ENCODE peak calls at places on chromosomes 6 and 20, in five cellular contexts. K is A549; O is uterus; Q is neuronal stem cell; R is effector memory CD4-positive, alpha-beta T cell. S is an unnamed sample.

GRCh38 chr20:51511861-51512619 is 30.5 kb downstream of the NFATC2 start:
- DNase-seq in K (no peak), O (no peak), Q (no peak), R (no peak), S (no peak)

GRCh38 chr6:83808005-83808404 is 45.2 kb upstream of the RIPPLY2 start:
- DNase-seq in K (no peak), O (no peak), Q (no peak), R (no peak), S (no peak)

GRCh38 chr6:43377710-43378229 is 8.3 kb upstream of the ZNF318 start:
- DNase-seq in K (no peak), O (no peak), Q (no peak), R (no peak), S (no peak)

GRCh38 chr6:116409756-116410155 is 39.0 kb downstream of the DSE start:
- DNase-seq in K (no peak), O (no peak), Q (no peak), R (no peak), S (no peak)

GRCh38 chr6:127956260-127956888 is 55.5 kb upstream of the THEMIS start:
- DNase-seq in K (no peak), O (no peak), Q (no peak), R (no peak), S (no peak)

GRCh38 chr6:72418495-72418894 is 203.4 kb upstream of the KCNQ5 start:
- DNase-seq in K (no peak), O (no peak), Q (peak; percentile 9), R (no peak), S (no peak)

GRCh38 chr20:15703171-15703911 is 869.9 kb downstream of the KIF16B start:
- DNase-seq in K (peak; percentile 36), O (no peak), Q (no peak), R (no peak), S (no peak)

GRCh38 chr20:63534831-63535651 is 2.1 kb downstream of the PTK6 start:
- DNase-seq in K (no peak), O (peak; percentile 16), Q (no peak), R (no peak), S (no peak)

GRCh38 chr6:105892577-105893262 is 193.4 kb upstream of the PRDM1 start:
- DNase-seq in K (no peak), O (no peak), Q (no peak), R (no peak), S (no peak)

GRCh38 chr6:56220078-56220477 is 27.3 kb downstream of the COL21A1 start:
- DNase-seq in K (no peak), O (no peak), Q (no peak), R (no peak), S (peak; percentile 48)

GRCh38 chr6:40852667-40853383 is 186.2 kb downstream of the UNC5CL start:
- DNase-seq in K (peak; percentile 13), O (no peak), Q (no peak), R (no peak), S (peak; percentile 60)

GRCh38 chr6:162442675-162443074 is 284.9 kb downstream of the PRKN start:
- DNase-seq in K (peak; percentile 4), O (no peak), Q (peak; percentile 41), R (no peak), S (peak; percentile 67)

GRCh38 chr20:39762716-39763115 is 800.6 kb downstream of the DHX35 start:
- DNase-seq in K (no peak), O (no peak), Q (no peak), R (no peak), S (no peak)

GRCh38 chr20:21490105-21490504 is 23.8 kb downstream of the NKX2-2 start:
- DNase-seq in K (no peak), O (no peak), Q (no peak), R (no peak), S (no peak)

GRCh38 chr6:70954750-70955149 is 2.1 kb downstream of the B3GAT2 start:
- DNase-seq in K (no peak), O (no peak), Q (no peak), R (no peak), S (no peak)

GRCh38 chr6:158038291-158039177 is 56.9 kb downstream of the SYNJ2 start:
- DNase-seq in K (no peak), O (no peak), Q (no peak), R (no peak), S (no peak)
- H3K4me1 ChIP-seq in K (peaks cover 77% of the 10 kb centered on the region), O (peaks cover 13% of the 10 kb centered on the region), Q (peaks cover 15% of the 10 kb centered on the region), R (no peaks in the 10 kb centered on the region), S (no peaks in the 10 kb centered on the region)

DNA sequence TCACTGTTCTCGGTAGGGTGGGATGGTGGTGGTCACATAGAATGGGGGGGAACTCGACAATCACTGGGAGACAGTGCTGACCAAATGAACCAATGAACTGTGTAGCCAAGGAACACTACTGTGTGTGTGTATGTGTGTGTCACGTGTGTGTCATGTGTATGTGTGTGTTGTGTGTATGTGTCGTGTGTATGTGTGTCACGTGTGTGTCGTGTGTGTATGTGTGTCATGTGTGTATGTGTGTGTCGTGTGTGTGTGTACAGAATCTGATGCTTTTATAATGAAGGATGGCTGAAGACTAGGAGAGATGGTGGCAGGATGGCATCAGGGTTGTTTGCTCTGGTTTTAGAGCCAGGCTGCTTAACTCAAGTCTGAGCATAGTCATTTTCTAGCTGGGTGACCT is 99.1 kb upstream of the DUSP22 start:
- DNase-seq in K (no peak), O (no peak), Q (no peak), R (no peak), S (no peak)
- H3K4me3 ChIP-seq in K (no peak overlapping the region), O (no peak overlapping the region), Q (no peak overlapping the region), R (no peak overlapping the region), S (no peak overlapping the region)

GRCh38 chr6:167658106-167658505 is 168.6 kb upstream of the AFDN start:
- DNase-seq in K (no peak), O (no peak), Q (no peak), R (no peak), S (no peak)
- H3K9me3 ChIP-seq in K (no peaks in the 10 kb centered on the region), O (no peaks in the 10 kb centered on the region), Q (peaks cover 4% of the 10 kb centered on the region), R (no peaks in the 10 kb centered on the region), S (no peaks in the 10 kb centered on the region)

GRCh38 chr20:5608104-5608447 is 142.1 kb upstream of the SHLD1 start:
- DNase-seq in K (no peak), O (no peak), Q (no peak), R (no peak), S (no peak)

GRCh38 chr20:5606347-5606746 is 143.9 kb upstream of the SHLD1 start:
- DNase-seq in K (no peak), O (no peak), Q (no peak), R (no peak), S (no peak)

GRCh38 chr20:5600982-5601381 is 149.2 kb upstream of the SHLD1 start:
- DNase-seq in K (no peak), O (no peak), Q (no peak), R (no peak), S (no peak)

GRCh38 chr20:5596401-5597193 is 153.6 kb upstream of the SHLD1 start:
- DNase-seq in K (no peak), O (no peak), Q (no peak), R (no peak), S (no peak)

DNA sequence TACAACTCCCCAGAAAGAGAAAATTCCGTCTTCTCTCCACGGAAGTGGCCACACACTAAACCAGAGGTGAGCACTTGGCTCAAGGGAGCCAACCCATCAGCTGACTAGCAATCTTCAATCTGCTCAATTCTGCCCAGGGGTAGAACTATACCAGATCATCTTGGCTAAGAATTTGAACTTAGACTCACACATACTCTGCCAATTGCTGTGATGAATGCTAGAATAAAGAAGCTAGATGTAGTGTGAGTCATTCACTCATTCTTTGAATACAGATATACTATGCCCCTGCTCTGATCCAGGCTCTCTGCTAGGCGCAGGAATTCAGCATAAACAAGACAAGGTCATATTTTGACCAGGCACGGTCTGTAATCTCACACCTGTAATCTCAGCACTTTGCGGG is 147.9 kb upstream of the SHLD1 start:
- DNase-seq in K (no peak), O (no peak), Q (no peak), R (no peak), S (no peak)
- H3K4me1 ChIP-seq in K (peaks cover 40% of the 10 kb centered on the region), O (no peaks in the 10 kb centered on the region), Q (peaks cover 1% of the 10 kb centered on the region), R (peaks cover 11% of the 10 kb centered on the region), S (peaks cover 5% of the 10 kb centered on the region)

GRCh38 chr6:31358302-31358701 is 1.3 kb upstream of the HLA-B start:
- DNase-seq in K (no peak), O (no peak), Q (no peak), R (no peak), S (no peak)
- H3K4me3 ChIP-seq in K (no peak overlapping the region), O (no peak overlapping the region), Q (no peak overlapping the region), R (peak overlapping the region; percentile 77), S (no peak overlapping the region)

GRCh38 chr6:169429001-169429400 is 175.4 kb upstream of the THBS2 start:
- DNase-seq in K (no peak), O (no peak), Q (no peak), R (no peak), S (no peak)
- H3K9me3 ChIP-seq in K (no peaks in the 10 kb centered on the region), O (peaks cover 11% of the 10 kb centered on the region), Q (peaks cover 22% of the 10 kb centered on the region), R (no peaks in the 10 kb centered on the region), S (no peaks in the 10 kb centered on the region)

GRCh38 chr6:108689279-108690161 is 128.8 kb downstream of the FOXO3 start:
- DNase-seq in K (no peak), O (peak; percentile 82), Q (no peak), R (no peak), S (no peak)
- H3K4me1 ChIP-seq in K (peaks cover 11% of the 10 kb centered on the region), O (peaks cover 7% of the 10 kb centered on the region), Q (peaks cover 15% of the 10 kb centered on the region), R (no peaks in the 10 kb centered on the region), S (peaks cover 8% of the 10 kb centered on the region)

GRCh38 chr20:58690851-58691250 is 1.7 kb upstream of the NPEPL1 start:
- DNase-seq in K (no peak), O (peak; percentile 54), Q (no peak), R (no peak), S (no peak)
- H3K4me3 ChIP-seq in K (no peak overlapping the region), O (no peak overlapping the region), Q (no peak overlapping the region), R (no peak overlapping the region), S (no peak overlapping the region)